ENCODE peak calls at places on chromosomes 6 and 20, in ten cellular contexts. C, K, Y, L, M, B, U, A, X and R are unnamed samples.

GRCh38 chr20:46070215-46070910 is 19.4 kb downstream of the NCOA5 start:
- DNase-seq in U (no peak), M (no peak), L (no peak), K (no peak), A (no peak), X (no peak), B (no peak), C (no peak), Y (peak; percentile 42), R (no peak)

GRCh38 chr6:43199912-43200311 is 17.9 kb downstream of the CUL9 start:
- DNase-seq in L (no peak), U (no peak), X (peak; percentile 32), B (no peak), C (no peak), K (no peak), Y (no peak), A (no peak), M (no peak), R (no peak)

GRCh38 chr6:157541618-157542404 is 160.8 kb downstream of the ZDHHC14 start:
- DNase-seq in X (no peak), M (no peak), A (no peak), Y (no peak), L (no peak), U (no peak), K (no peak), C (no peak), B (no peak), R (no peak)

GRCh38 chr20:41005361-41005729 is 23.3 kb upstream of the TOP1 start:
- DNase-seq in A (no peak), M (no peak), L (peak; percentile 87), U (no peak), Y (peak; percentile 97), B (no peak), X (peak; percentile 97), C (no peak), K (no peak), R (peak; percentile 94)

GRCh38 chr6:36839819-36840379 is 655 bp upstream of the CPNE5 start:
- DNase-seq in K (peak; percentile 87), C (peak; percentile 92), X (no peak), L (no peak), M (no peak), Y (no peak), B (no peak), A (peak; percentile 89), U (no peak), R (peak; percentile 30)

GRCh38 chr6:150319924-150320323 is 48.9 kb upstream of the IYD start:
- DNase-seq in M (no peak), A (no peak), Y (no peak), L (no peak), U (no peak), B (no peak), C (no peak), X (no peak), K (no peak), R (no peak)

GRCh38 chr6:155224031-155224451 is 39.8 kb upstream of the CLDN20 start:
- DNase-seq in L (no peak), Y (no peak), U (peak; percentile 81), X (no peak), K (no peak), M (peak; percentile 79), A (no peak), B (no peak), C (no peak), R (no peak)

GRCh38 chr20:50464026-50464724 is 46.0 kb upstream of the PTPN1 start:
- DNase-seq in U (no peak), B (no peak), L (peak; percentile 58), K (peak; percentile 81), X (peak; percentile 88), A (peak; percentile 73), Y (no peak), M (peak; percentile 66), C (peak; percentile 48), R (peak; percentile 58)

GRCh38 chr20:9054176-9054575 is 14.7 kb upstream of the PLCB4 start:
- DNase-seq in A (no peak), U (no peak), M (no peak), L (no peak), X (no peak), Y (no peak), K (no peak), B (no peak), C (no peak), R (no peak)

GRCh38 chr6:33783781-33784520 is 5.0 kb downstream of the LEMD2 start:
- DNase-seq in B (no peak), K (no peak), L (no peak), Y (no peak), C (no peak), X (no peak), A (no peak), U (no peak), M (no peak), R (no peak)

GRCh38 chr6:132482595-132482994 is 30.3 kb downstream of the STX7 start:
- DNase-seq in U (no peak), A (no peak), B (no peak), X (no peak), Y (no peak), L (no peak), K (no peak), C (no peak), M (no peak), R (no peak)

DNA sequence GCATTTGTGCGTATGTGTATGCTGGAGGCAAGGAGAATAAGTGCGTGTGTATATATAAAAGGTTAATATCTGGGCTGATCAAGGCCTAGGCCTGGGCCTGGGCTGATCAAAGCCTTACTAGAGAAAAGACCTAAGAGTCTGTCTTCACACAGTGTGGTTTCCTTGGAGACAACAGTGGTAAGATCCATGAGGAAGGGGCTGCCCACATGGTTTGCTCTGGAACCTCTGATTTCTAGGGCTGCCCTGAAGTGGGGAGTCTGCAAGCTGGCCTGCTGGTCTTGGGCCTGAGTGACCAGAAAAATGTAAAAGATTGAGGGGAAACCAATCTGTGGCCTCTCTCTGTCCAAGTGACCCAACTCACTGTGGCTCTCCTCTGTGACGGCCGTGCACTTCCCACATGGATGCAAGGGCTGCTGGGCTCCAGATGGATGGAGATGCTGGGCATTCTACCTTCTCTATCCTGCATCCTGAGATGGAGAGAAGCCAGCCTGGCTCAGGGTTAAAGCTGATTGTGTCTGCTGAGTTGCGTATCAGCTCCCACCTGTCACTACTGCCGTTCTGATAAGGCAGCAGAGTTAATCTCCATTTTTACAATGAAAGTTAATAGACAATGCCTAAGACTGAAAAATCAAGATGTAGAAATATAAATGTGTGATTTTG is 90.3 kb upstream of the NXT1 start:
- DNase-seq in C (no peak), M (no peak), K (no peak), A (no peak), B (no peak), L (no peak), U (no peak), Y (peak; percentile 79), X (no peak), R (no peak)
- TF ChIP-seq POLR2AphosphoS5 in C (no peak), M (no peak), K (no peak), A (no peak), B (no peak), L (no peak), U (no peak), Y (no peak), X (no peak), R (no peak)

DNA sequence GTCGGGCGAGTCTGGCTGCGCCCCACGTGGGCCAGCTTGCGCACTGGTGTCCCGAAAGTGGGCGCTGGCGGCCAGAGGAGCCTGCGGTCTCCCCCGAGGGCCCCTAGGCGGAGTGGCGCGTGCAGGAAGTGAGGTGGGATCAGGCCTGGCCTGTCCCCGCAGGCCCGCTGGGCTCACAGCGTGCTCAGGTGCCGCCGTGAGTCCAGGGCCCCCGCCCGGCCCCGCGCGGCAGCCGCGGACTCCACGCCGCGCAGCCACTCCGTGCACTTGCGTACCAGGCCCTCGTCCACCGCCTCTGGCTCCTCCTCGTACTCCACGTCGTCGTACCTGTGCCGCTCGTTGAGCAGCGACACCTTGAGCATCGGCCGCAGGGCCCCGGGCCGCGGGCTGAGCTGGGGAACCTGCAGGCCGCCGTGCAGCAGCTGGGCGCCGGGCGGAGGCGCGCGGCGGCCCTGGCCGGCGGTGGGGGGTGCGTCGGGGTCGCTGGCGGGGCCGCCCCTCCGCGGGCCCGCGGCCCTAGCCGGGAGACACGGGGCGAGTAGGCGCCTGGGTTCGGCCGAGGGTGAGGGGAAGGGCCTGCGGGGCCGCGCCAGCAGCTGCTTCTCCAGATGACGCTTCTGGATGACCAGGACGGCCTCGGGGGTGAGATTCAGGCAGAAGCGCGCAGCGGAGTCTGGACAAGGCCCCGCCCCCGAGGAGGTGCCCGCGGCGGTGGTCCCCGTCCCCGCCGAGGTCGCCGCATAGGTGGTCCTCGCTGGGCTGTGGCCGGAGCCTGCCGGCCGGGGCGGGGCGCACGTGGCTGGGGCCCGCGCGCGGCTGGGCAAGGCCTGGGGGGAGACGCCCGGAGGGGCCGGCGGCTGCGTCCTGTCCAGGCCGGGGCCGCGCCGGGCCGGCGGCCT is 861 bp downstream of the PRR18 start:
- DNase-seq in Y (no peak), X (no peak), U (no peak), L (no peak), M (no peak), B (no peak), C (peak; percentile 86), K (peak; percentile 73), A (no peak), R (no peak)
- TF ChIP-seq EP300 in Y (no peak), X (no peak), U (no peak), L (no peak), M (no peak), B (no peak), C (no peak), K (no peak), A (no peak), R (no peak)

GRCh38 chr6:159955945-159956361 is 12.9 kb upstream of the IGF2R start:
- DNase-seq in L (no peak), B (no peak), K (no peak), M (no peak), Y (no peak), A (no peak), C (no peak), X (no peak), U (no peak), R (no peak)

GRCh38 chr6:159961523-159961922 is 7.4 kb upstream of the IGF2R start:
- DNase-seq in M (no peak), X (no peak), K (no peak), A (no peak), Y (no peak), C (no peak), B (no peak), U (no peak), L (no peak), R (no peak)

GRCh38 chr6:159959976-159960384 is 8.9 kb upstream of the IGF2R start:
- DNase-seq in K (no peak), Y (no peak), B (no peak), A (no peak), U (no peak), L (no peak), C (no peak), M (no peak), X (peak; percentile 74), R (no peak)

GRCh38 chr6:159960485-159960884 is 8.4 kb upstream of the IGF2R start:
- DNase-seq in C (no peak), B (no peak), K (no peak), X (no peak), A (no peak), M (no peak), U (no peak), Y (no peak), L (no peak), R (no peak)

GRCh38 chr6:159959165-159959975 is 9.5 kb upstream of the IGF2R start:
- DNase-seq in M (no peak), Y (no peak), X (no peak), L (no peak), K (no peak), B (no peak), A (no peak), U (no peak), C (no peak), R (no peak)
- H3K27ac ChIP-seq in M (no peak overlapping the region), Y (peak overlapping the region; percentile 46), X (peak overlapping the region; percentile 55), L (peak overlapping the region; percentile 51), K (no peak overlapping the region), B (no peak overlapping the region), A (peak overlapping the region; percentile 13), U (no peak overlapping the region), C (peak overlapping the region; percentile 77), R (no peak overlapping the region)

GRCh38 chr20:38583306-38583705 is 2.3 kb downstream of the ADIG start:
- DNase-seq in X (no peak), A (no peak), C (no peak), K (no peak), M (no peak), L (no peak), U (no peak), Y (no peak), B (no peak), R (no peak)
- TF ChIP-seq POLR2AphosphoS5 in X (no peak), A (no peak), C (no peak), K (no peak), M (no peak), L (no peak), U (no peak), Y (no peak), B (no peak), R (no peak)